ENCODE peak calls at places on chromosomes 7 and 10, in ten cellular contexts. W is activated T-helper 1 cell treated with anti-CD3 and anti-CD28 coated beads, Interleukin-12 subunit alpha, Interleukin-12 subunit beta, Interleukin-2, Interleukin-4 antibody, amounts not matched to agents 30 ng/mL and 10 ng/mL and 1 ng/mL, durations not matched to agents 14 hours and 24 hours and 36 hours; J is WERI-Rb-1; R is T-helper 9 cell; G is HCT116; T is CD4-positive, CD25-positive, alpha-beta regulatory T cell; H is nephron progenitor cell; U is stimulated activated CD8-positive, alpha-beta memory T cell treated with anti-CD3 and anti-CD28 coated beads, Interleukin-15, amount 100 ng/mL, for 48 hours; P is NCI-H524; V is fibroblast of mammary gland. S is an unnamed sample.

GRCh38 chr10:79351332-79351731 is 4.1 kb downstream of the PPIF start:
- DNase-seq in U (no peak), V (no peak), G (no peak), W (no peak), H (no peak), J (no peak), R (no peak), T (no peak), P (no peak), S (no peak)

GRCh38 chr10:54853883-54854282 is 52.9 kb upstream of the PCDH15 start:
- DNase-seq in W (no peak), P (no peak), H (no peak), J (no peak), U (no peak), V (no peak), G (no peak), T (no peak), R (no peak), S (no peak)

GRCh38 chr7:47893238-47893637 is 55.0 kb downstream of the PKD1L1 start:
- DNase-seq in V (peak), T (no peak), P (no peak), H (peak), U (no peak), G (peak), W (no peak), J (peak), R (no peak), S (no peak)

GRCh38 chr7:49243521-49243920 is 319.2 kb downstream of the CDC14C start:
- DNase-seq in R (no peak), P (no peak), U (no peak), V (no peak), W (no peak), H (no peak), J (no peak), G (no peak), T (no peak), S (no peak)

GRCh38 chr7:26857534-26858228 is 6.7 kb downstream of the SKAP2 start:
- DNase-seq in U (no peak), R (no peak), J (no peak), G (no peak), T (no peak), W (no peak), V (peak), P (no peak), H (peak), S (no peak)

GRCh38 chr7:2583798-2584580 is 25.2 kb downstream of the IQCE start:
- DNase-seq in H (no peak), G (no peak), V (no peak), R (no peak), J (no peak), W (no peak), P (no peak), T (no peak), U (no peak), S (no peak)

GRCh38 chr10:17993361-17993760 is 41.6 kb downstream of the SLC39A12 start:
- DNase-seq in G (no peak), R (no peak), P (peak), J (no peak), T (no peak), W (no peak), H (no peak), U (no peak), V (peak), S (no peak)

GRCh38 chr10:3687510-3688081 is 97.4 kb downstream of the KLF6 start:
- DNase-seq in J (no peak), V (no peak), U (no peak), H (no peak), P (no peak), G (no peak), W (no peak), T (no peak), R (no peak), S (no peak)

GRCh38 chr7:151871904-151872303 is 5.0 kb downstream of the PRKAG2 start:
- DNase-seq in P (no peak), H (no peak), U (no peak), W (no peak), T (no peak), G (no peak), V (peak), J (no peak), R (no peak), S (no peak)

GRCh38 chr7:100693312-100694195 is 496 bp downstream of the GIGYF1 start:
- DNase-seq in G (no peak), W (no peak), J (no peak), P (no peak), R (no peak), H (peak), V (no peak), U (no peak), T (no peak), S (no peak)

GRCh38 chr7:88835147-88835728 is 39.7 kb upstream of the TEX47 start:
- DNase-seq in T (peak), H (peak), V (peak), W (no peak), U (no peak), P (peak), J (peak), R (no peak), G (peak), S (no peak)

S was measured in prostate gland.